ENCODE peak calls at places on chromosomes 1 and 21, in five cellular contexts. One of them, this sample, is unnamed.
A peak's percentile ranks its signal among the peaks of the same experiment; 100 is the strongest.

GRCh38 chr1:234881893-234882771 is 246.5 kb downstream of the TOMM20 start:
- DNase-seq in Peyer's patch: no peak
- DNase-seq in neural crest cell: no peak
- DNase-seq in stomach: no peak
- DNase-seq in spleen: no peak
- DNase-seq in this sample: peak; percentile 6

GRCh38 chr1:156356262-156356874 is 12.6 kb upstream of the RHBG start:
- DNase-seq in Peyer's patch: no peak
- DNase-seq in neural crest cell: no peak
- DNase-seq in stomach: no peak
- DNase-seq in spleen: peak; percentile 2
- DNase-seq in this sample: no peak

GRCh38 chr21:44517175-44517899 is 22.7 kb downstream of the KRTAP10-1 start:
- DNase-seq in Peyer's patch: no peak
- DNase-seq in neural crest cell: no peak
- DNase-seq in stomach: peak; percentile 38
- DNase-seq in spleen: peak; percentile 56
- DNase-seq in this sample: peak; percentile 77

GRCh38 chr1:222736972-222737371 is at the start of gene FAM177B:
- DNase-seq in Peyer's patch: no peak
- DNase-seq in neural crest cell: no peak
- DNase-seq in stomach: no peak
- DNase-seq in spleen: no peak
- DNase-seq in this sample: no peak

GRCh38 chr1:168227620-168228019 is 1.8 kb downstream of the SFT2D2 start:
- DNase-seq in Peyer's patch: no peak
- DNase-seq in neural crest cell: no peak
- DNase-seq in stomach: no peak
- DNase-seq in spleen: no peak
- DNase-seq in this sample: no peak

GRCh38 chr1:105632342-105633196 is 1423.9 kb upstream of the PRMT6 start:
- DNase-seq in Peyer's patch: peak; percentile 57
- DNase-seq in neural crest cell: no peak
- DNase-seq in stomach: no peak
- DNase-seq in spleen: no peak
- DNase-seq in this sample: no peak

GRCh38 chr1:180150982-180151381 is 3.7 kb upstream of the QSOX1 start:
- DNase-seq in Peyer's patch: no peak
- DNase-seq in neural crest cell: no peak
- DNase-seq in stomach: no peak
- DNase-seq in spleen: no peak
- DNase-seq in this sample: no peak

GRCh38 chr1:215665212-215665611 is 98.1 kb downstream of the KCTD3 start:
- DNase-seq in Peyer's patch: no peak
- DNase-seq in neural crest cell: no peak
- DNase-seq in stomach: no peak
- DNase-seq in spleen: no peak
- DNase-seq in this sample: no peak

GRCh38 chr1:99005142-99005491 is 456 bp upstream of the PLPPR5 start:
- DNase-seq in Peyer's patch: no peak
- DNase-seq in neural crest cell: peak; percentile 14
- DNase-seq in stomach: no peak
- DNase-seq in spleen: no peak
- DNase-seq in this sample: no peak

GRCh38 chr1:3069491-3070303 is 694 bp downstream of the PRDM16 start:
- DNase-seq in Peyer's patch: no peak
- DNase-seq in neural crest cell: peak; percentile 65
- DNase-seq in stomach: no peak
- DNase-seq in spleen: peak; percentile 67
- DNase-seq in this sample: peak; percentile 87
- TF ChIP-seq CTCF in Peyer's patch: peak; percentile 34
- TF ChIP-seq CTCF in neural crest cell: peak; percentile 52
- TF ChIP-seq CTCF in stomach: no peak
- TF ChIP-seq CTCF in spleen: no peak
- TF ChIP-seq CTCF in this sample: peak; percentile 83

DNA sequence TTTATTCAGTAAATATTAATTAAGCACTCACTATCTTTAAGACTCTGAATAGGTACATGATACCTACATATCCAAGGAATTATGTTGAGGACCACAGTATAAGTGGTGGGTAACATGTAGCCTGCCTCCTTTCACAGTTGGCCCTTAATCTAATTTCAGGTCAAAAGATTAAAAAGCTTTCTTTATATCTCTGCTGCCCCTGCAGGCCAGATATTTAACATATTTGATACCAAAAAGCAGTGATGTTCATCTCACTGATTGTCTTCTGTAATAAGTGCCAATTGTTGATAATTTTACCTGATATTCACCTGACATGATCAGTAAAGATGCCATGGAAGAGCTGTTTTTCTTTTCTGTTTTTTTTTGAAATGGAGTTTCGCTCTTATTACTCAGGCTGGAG is 36.5 kb downstream of the RLF start:
- DNase-seq in Peyer's patch: no peak
- DNase-seq in neural crest cell: no peak
- DNase-seq in stomach: no peak
- DNase-seq in spleen: no peak
- DNase-seq in this sample: no peak
- TF ChIP-seq CTCF in Peyer's patch: no peak
- TF ChIP-seq CTCF in neural crest cell: peak; percentile 34
- TF ChIP-seq CTCF in stomach: no peak
- TF ChIP-seq CTCF in spleen: no peak
- TF ChIP-seq CTCF in this sample: peak; percentile 59

DNA sequence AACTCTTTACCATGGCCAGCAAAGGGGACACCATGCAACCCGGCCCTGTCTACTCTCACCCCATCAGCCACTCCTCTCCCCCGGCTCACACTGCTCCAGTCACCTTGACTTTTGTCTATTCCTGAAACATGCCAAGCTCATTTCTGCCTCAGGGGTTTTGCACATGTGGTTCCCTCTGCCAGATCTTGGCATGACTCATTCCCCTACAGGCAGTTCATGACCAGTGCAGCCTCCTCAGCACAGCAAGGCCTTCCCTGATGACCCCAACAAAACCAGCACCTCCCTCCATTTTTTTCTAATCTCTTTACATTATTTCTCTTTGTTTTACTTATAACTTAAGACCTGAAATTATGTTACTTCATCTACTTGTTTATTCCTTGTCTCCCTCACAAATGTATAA is 58.6 kb upstream of the GJB5 start:
- DNase-seq in Peyer's patch: no peak
- DNase-seq in neural crest cell: no peak
- DNase-seq in stomach: no peak
- DNase-seq in spleen: no peak
- DNase-seq in this sample: no peak
- TF ChIP-seq CTCF in Peyer's patch: no peak
- TF ChIP-seq CTCF in neural crest cell: peak; percentile 32
- TF ChIP-seq CTCF in stomach: no peak
- TF ChIP-seq CTCF in spleen: no peak
- TF ChIP-seq CTCF in this sample: no peak

GRCh38 chr1:61207416-61207815 is 125.1 kb downstream of the NFIA start:
- DNase-seq in Peyer's patch: no peak
- DNase-seq in neural crest cell: no peak
- DNase-seq in stomach: no peak
- DNase-seq in spleen: no peak
- DNase-seq in this sample: no peak
- TF ChIP-seq CTCF in Peyer's patch: no peak
- TF ChIP-seq CTCF in neural crest cell: no peak
- TF ChIP-seq CTCF in stomach: no peak
- TF ChIP-seq CTCF in spleen: no peak
- TF ChIP-seq CTCF in this sample: no peak

DNA sequence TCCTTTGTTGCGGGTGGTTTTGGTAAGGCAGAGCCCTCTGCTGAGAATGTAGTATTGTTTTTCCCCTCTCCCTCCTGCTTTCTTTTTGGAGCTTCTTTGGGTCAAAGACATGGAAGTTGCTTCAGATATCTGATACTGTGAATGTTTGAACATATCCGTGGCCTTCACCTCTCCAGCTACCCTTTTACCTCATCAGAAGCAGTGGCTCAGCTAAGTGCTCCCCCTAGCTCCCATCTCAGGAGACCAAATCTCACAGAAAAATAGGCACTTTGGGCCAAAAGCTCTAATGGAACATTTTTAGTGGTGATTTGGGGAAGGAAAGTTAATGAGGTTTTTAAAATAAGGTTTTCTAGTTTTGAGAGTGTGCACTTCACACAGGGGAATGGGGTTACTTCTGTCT is 6.3 kb downstream of the TMEM200B start:
- DNase-seq in Peyer's patch: no peak
- DNase-seq in neural crest cell: no peak
- DNase-seq in stomach: no peak
- DNase-seq in spleen: no peak
- DNase-seq in this sample: no peak
- TF ChIP-seq CTCF in Peyer's patch: no peak
- TF ChIP-seq CTCF in neural crest cell: no peak
- TF ChIP-seq CTCF in stomach: no peak
- TF ChIP-seq CTCF in spleen: no peak
- TF ChIP-seq CTCF in this sample: peak; percentile 52